ENCODE peak calls at places on chromosomes 12 and 14, in six cellular contexts. Z is HCT116, L is K562, N is fibroblast of lung, T is hepatocyte, M is brain microvascular endothelial cell. Y is an unnamed sample.

GRCh38 chr12:79850610-79851299 is 84.1 kb downstream of the PPP1R12A start:
- DNase-seq in Z (no peak), L (no peak), N (no peak), T (no peak), M (no peak), Y (no peak)

GRCh38 chr14:59214702-59215302 is 26.3 kb downstream of the DAAM1 start:
- DNase-seq in Z (no peak), L (no peak), N (no peak), T (no peak), M (no peak), Y (no peak)

GRCh38 chr12:76080017-76080728 is 4.3 kb downstream of the NAP1L1 start:
- DNase-seq in Z (no peak), L (no peak), N (peak), T (no peak), M (no peak), Y (peak)

GRCh38 chr12:15801770-15802393 is 12.7 kb upstream of the EPS8 start:
- DNase-seq in Z (peak), L (no peak), N (peak), T (no peak), M (no peak), Y (no peak)

GRCh38 chr12:49969027-49969426 is 3.7 kb upstream of the AQP6 start:
- DNase-seq in Z (no peak), L (no peak), N (no peak), T (no peak), M (no peak), Y (no peak)

GRCh38 chr14:99231850-99232401 is 40.1 kb downstream of the BCL11B start:
- DNase-seq in Z (peak), L (no peak), N (no peak), T (peak), M (no peak), Y (no peak)

GRCh38 chr12:29528161-29528560 is 30.7 kb upstream of the OVCH1 start:
- DNase-seq in Z (no peak), L (no peak), N (no peak), T (no peak), M (no peak), Y (no peak)

GRCh38 chr12:131636266-131636665 is 74.6 kb upstream of the SFSWAP start:
- DNase-seq in Z (no peak), L (no peak), N (no peak), T (no peak), M (no peak), Y (no peak)

GRCh38 chr12:29725587-29726320 is 58.0 kb downstream of the TMTC1 start:
- DNase-seq in Z (no peak), L (no peak), N (peak), T (peak), M (peak), Y (no peak)

GRCh38 chr12:101698782-101699347 is 1.4 kb downstream of the CHPT1 start:
- DNase-seq in Z (no peak), L (peak), N (peak), T (no peak), M (no peak), Y (no peak)

GRCh38 chr12:102948941-102949352 is 8.5 kb upstream of the ASCL1 start:
- DNase-seq in Z (peak), L (peak), N (peak), T (peak), M (peak), Y (peak)

GRCh38 chr12:43980627-43981191 is 144.8 kb downstream of the TMEM117 start:
- DNase-seq in Z (no peak), L (no peak), N (no peak), T (no peak), M (no peak), Y (no peak)

GRCh38 chr12:48903363-48903981 is 21.8 kb downstream of the FKBP11 start:
- DNase-seq in Z (no peak), L (no peak), N (no peak), T (no peak), M (no peak), Y (no peak)

GRCh38 chr12:131784909-131785762 is 43.1 kb upstream of the MMP17 start:
- DNase-seq in Z (no peak), L (no peak), N (peak), T (no peak), M (peak), Y (no peak)

GRCh38 chr14:50832935-50833607 is 2.1 kb upstream of the NIN start:
- DNase-seq in Z (no peak), L (no peak), N (no peak), T (no peak), M (no peak), Y (no peak)

GRCh38 chr14:64506751-64507150 is 2.2 kb downstream of the ZBTB1 start:
- DNase-seq in Z (no peak), L (no peak), N (no peak), T (no peak), M (no peak), Y (no peak)
- H3K4me3 ChIP-seq in Z (no peak), L (peak), N (peak), T (peak), M (peak), Y (peak)

GRCh38 chr12:111842556-111843396 is 748 bp downstream of the MAPKAPK5 start:
- DNase-seq in Z (no peak), L (no peak), N (no peak), T (peak), M (no peak), Y (no peak)
- H3K27ac ChIP-seq in Z (peak), L (peak), N (peak), T (peak), M (peak), Y (peak)

GRCh38 chr12:6695313-6696045 is 5.1 kb downstream of the PIANP start:
- DNase-seq in Z (no peak), L (no peak), N (no peak), T (no peak), M (no peak), Y (no peak)
- TF ChIP-seq CTCF in Z (no peak), L (no peak), N (no peak), T (no peak), M (no peak), Y (no peak)

DNA sequence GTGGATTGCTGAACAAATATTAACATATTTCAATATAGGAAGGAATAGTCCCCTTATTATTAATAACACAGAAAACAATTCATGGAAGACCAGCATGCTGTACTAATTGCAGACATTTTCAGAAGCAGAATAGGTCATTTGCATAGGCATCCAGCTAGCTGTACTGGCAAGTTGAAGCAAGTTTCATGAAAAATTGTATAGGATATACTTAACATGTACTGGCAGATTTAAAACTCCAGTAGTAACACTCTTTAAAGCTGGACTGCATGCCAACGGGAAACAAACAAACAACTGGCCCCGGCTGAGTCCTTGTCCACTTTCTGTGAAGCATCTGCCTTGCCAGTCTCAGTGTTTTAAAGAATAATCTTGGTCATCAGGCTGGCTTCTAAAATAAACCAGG is 122.2 kb upstream of the KRAS start:
- DNase-seq in Z (no peak), L (no peak), N (no peak), T (no peak), M (no peak), Y (no peak)
- H3K4me3 ChIP-seq in Z (no peak), L (no peak), N (no peak), T (no peak), M (no peak), Y (no peak)